ENCODE peak calls at places on chromosomes 6 and 20, in four cellular contexts. I is HAP-1, U is GM23248, J is fibroblast of lung. N is an unnamed sample. For H3K4me1, the result is how much of the 10 kb centered on the place peaks cover.

GRCh38 chr6:63537126-63537958 is 34.9 kb upstream of the LOC128125822 start:
- DNase-seq in U (peak), I (no peak), J (no peak), N (no peak)

GRCh38 chr6:139240161-139241010 is 51.4 kb downstream of the TXLNB start:
- DNase-seq in U (peak), J (peak), I (no peak), N (peak)

GRCh38 chr20:49460916-49461315 is 21.6 kb downstream of the KCNB1 start:
- DNase-seq in U (no peak), I (no peak), J (no peak), N (no peak)

GRCh38 chr6:151681426-151682059 is 125.9 kb upstream of the ESR1 start:
- DNase-seq in J (peak), U (peak), I (no peak), N (peak)

GRCh38 chr6:129733290-129733689 is 23.3 kb upstream of the ARHGAP18 start:
- DNase-seq in I (no peak), J (no peak), U (no peak), N (no peak)

GRCh38 chr6:6390849-6391602 is 70.6 kb upstream of the F13A1 start:
- DNase-seq in I (no peak), J (no peak), U (no peak), N (no peak)

GRCh38 chr6:80287112-80287511 is 180.6 kb downstream of the BCKDHB start:
- DNase-seq in U (no peak), I (no peak), J (no peak), N (no peak)

GRCh38 chr20:9571783-9572182 is 57.4 kb downstream of the LAMP5 start:
- DNase-seq in I (no peak), U (no peak), J (no peak), N (no peak)

GRCh38 chr6:144797881-144798589 is 512.9 kb downstream of the UTRN start:
- DNase-seq in U (peak), I (no peak), J (peak), N (peak)

GRCh38 chr20:45489083-45489531 is 19.6 kb downstream of the WFDC2 start:
- DNase-seq in U (peak), J (peak), I (no peak), N (no peak)

GRCh38 chr6:118895241-118895561 is 1.2 kb downstream of the ASF1A start:
- DNase-seq in I (no peak), J (no peak), U (peak), N (no peak)

GRCh38 chr6:141370438-141370837 is 762.3 kb upstream of the GJE1 start:
- DNase-seq in I (no peak), J (no peak), U (no peak), N (no peak)

GRCh38 chr6:157200611-157201010 is 122.7 kb downstream of the TMEM242 start:
- DNase-seq in U (no peak), J (no peak), I (no peak), N (no peak)
- H3K4me3 ChIP-seq in U (no peak), J (no peak), I (no peak), N (no peak)

DNA sequence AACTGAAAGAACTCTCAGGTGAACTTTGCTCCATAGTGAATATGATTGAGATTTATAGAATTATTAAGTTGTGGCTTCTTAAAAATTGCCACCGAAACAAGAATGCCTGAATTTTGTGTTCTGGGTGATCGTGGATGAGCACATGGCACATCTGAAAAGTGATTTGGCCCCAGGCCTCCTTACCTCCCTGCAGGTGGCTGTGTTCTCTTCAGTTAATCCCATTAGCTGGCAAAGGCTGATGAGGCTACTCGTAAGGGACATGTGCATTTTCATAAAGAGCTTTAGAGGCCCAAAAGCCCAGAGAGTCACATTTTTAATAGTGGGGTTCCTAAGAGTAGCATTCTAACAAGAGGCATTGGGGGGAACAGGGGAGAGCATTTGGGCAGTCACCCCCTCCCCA is 22.6 kb downstream of the GNAS start:
- DNase-seq in I (no peak), J (no peak), U (no peak), N (no peak)
- H3K4me1 ChIP-seq in I (under half), J (under half), U (under half), N (under half)

GRCh38 chr6:128111096-128111495 is 210.2 kb upstream of the THEMIS start:
- DNase-seq in U (no peak), I (no peak), J (peak), N (peak)

GRCh38 chr6:128114164-128114563 is 213.3 kb upstream of the THEMIS start:
- DNase-seq in U (no peak), J (no peak), I (no peak), N (no peak)

GRCh38 chr6:128118401-128118800 is 217.5 kb upstream of the THEMIS start:
- DNase-seq in I (no peak), J (peak), U (peak), N (peak)

GRCh38 chr6:128117916-128118315 is 217.1 kb upstream of the THEMIS start:
- DNase-seq in J (no peak), U (peak), I (no peak), N (peak)

DNA sequence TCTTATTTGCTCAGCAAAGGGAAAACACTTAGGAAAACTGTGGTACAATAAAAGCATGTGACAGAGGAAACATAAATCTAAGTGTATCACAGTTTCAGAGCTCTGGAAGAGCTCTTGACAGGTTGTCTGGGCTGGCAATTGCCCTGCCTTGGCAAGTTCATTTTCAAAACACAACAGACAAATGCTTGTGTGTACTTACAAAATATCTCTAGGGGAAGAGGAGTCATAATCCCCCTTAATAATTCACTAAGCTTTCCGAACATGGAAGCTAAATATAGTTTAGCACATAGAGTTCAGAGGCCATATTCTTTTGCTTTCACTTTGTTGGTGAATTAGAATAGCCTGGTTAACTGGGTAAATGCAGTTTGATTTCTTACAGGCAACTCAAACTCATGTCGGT is 211.6 kb upstream of the THEMIS start:
- DNase-seq in I (no peak), J (peak), U (no peak), N (no peak)
- H3K4me3 ChIP-seq in I (no peak), J (peak), U (no peak), N (peak)

DNA sequence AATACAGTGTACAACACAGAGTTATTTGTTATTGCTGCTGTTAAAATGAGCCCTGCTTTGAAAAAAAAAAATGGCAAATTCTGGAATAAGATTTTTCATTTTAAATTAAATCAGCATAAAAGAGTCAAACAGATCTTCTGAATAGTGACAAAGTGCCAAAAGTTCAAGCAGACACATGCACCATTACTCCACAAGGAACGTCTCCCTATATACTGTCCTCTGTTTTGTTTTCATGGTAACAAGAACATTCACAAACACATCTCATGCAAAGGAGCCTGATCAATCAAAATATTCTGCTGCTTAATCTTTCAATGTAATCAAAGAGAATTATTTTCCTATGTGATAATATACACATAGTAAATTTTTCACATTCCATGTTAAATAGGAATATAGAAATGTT is 2.7 kb downstream of the HIVEP2 start:
- DNase-seq in I (no peak), U (no peak), J (no peak), N (no peak)
- H3K4me1 ChIP-seq in I (under half), U (half or more), J (under half), N (under half)

GRCh38 chr20:32823078-32823477 is 3.3 kb downstream of the MAPRE1 start:
- DNase-seq in U (peak), I (no peak), J (peak), N (peak)

GRCh38 chr20:32823737-32824588 is 4.2 kb downstream of the MAPRE1 start:
- DNase-seq in J (peak), I (no peak), U (peak), N (peak)

GRCh38 chr20:32820000-32820697 is 395 bp downstream of the MAPRE1 start:
- DNase-seq in I (peak), J (peak), U (peak), N (peak)

GRCh38 chr20:32820698-32821378 is 1.1 kb downstream of the MAPRE1 start:
- DNase-seq in I (no peak), J (peak), U (no peak), N (peak)

GRCh38 chr20:32822189-32822588 is 2.4 kb downstream of the MAPRE1 start:
- DNase-seq in I (no peak), J (no peak), U (peak), N (no peak)
- H3K4me3 ChIP-seq in I (no peak), J (no peak), U (peak), N (peak)

GRCh38 chr6:163709255-163709654 is 294.7 kb downstream of the QKI start:
- DNase-seq in J (no peak), I (no peak), U (no peak), N (no peak)

GRCh38 chr6:163706688-163707087 is 292.2 kb downstream of the QKI start:
- DNase-seq in J (no peak), U (no peak), I (no peak), N (no peak)

GRCh38 chr6:163708459-163708858 is 293.9 kb downstream of the QKI start:
- DNase-seq in I (no peak), U (no peak), J (no peak), N (no peak)

GRCh38 chr6:163705923-163706322 is 291.4 kb downstream of the QKI start:
- DNase-seq in J (no peak), U (no peak), I (no peak), N (no peak)

GRCh38 chr6:163707385-163708355 is 293.2 kb downstream of the QKI start:
- DNase-seq in I (no peak), J (no peak), U (no peak), N (no peak)
- H3K4me1 ChIP-seq in I (under half), J (under half), U (under half), N (under half)

GRCh38 chr20:37729909-37730308 is 36.1 kb downstream of the CTNNBL1 start:
- DNase-seq in U (peak), I (no peak), J (no peak), N (no peak)

GRCh38 chr20:37728635-37728983 is 34.8 kb downstream of the CTNNBL1 start:
- DNase-seq in U (no peak), J (no peak), I (no peak), N (no peak)

GRCh38 chr20:37727247-37727956 is 33.6 kb downstream of the CTNNBL1 start:
- DNase-seq in J (no peak), I (peak), U (peak), N (peak)

GRCh38 chr20:37727957-37728634 is 34.3 kb downstream of the CTNNBL1 start:
- DNase-seq in J (no peak), U (no peak), I (no peak), N (peak)

DNA sequence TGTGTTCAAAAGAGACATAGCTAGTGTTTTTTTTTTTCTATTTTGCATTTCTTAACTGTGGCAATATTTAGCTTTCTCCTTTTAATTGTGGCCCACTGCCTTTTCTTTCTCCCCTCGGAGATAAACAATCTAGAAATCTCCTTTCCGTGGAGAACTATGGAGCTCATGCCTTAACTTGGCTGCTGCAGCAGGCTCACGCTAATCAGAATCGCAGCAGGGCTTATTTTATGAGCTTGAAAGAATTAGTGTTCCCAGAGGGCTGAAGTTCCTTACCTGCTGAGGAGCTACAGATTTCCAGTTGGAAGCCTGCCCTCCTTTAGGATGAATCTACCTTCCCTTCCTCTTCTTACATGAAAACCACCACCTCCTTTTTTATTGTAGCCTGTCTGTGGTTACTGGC is 35.6 kb downstream of the CTNNBL1 start:
- DNase-seq in U (no peak), J (no peak), I (no peak), N (no peak)
- H3K4me3 ChIP-seq in U (no peak), J (no peak), I (no peak), N (no peak)

GRCh38 chr6:159726196-159726917 is 949 bp upstream of the WTAP start:
- DNase-seq in J (no peak), U (no peak), I (no peak), N (no peak)

GRCh38 chr6:159728552-159728951 is 1.2 kb downstream of the WTAP start:
- DNase-seq in U (peak), I (no peak), J (peak), N (peak)

GRCh38 chr6:159729598-159729997 is 2.3 kb downstream of the WTAP start:
- DNase-seq in U (peak), I (no peak), J (peak), N (peak)

GRCh38 chr6:159726918-159727716 is at the start of gene WTAP:
- DNase-seq in J (peak), I (peak), U (peak), N (peak)

GRCh38 chr6:159727717-159728440 is 573 bp downstream of the WTAP start:
- DNase-seq in U (peak), I (no peak), J (peak), N (peak)
- H3K4me1 ChIP-seq in U (under half), I (under half), J (under half), N (under half)